ENCODE peak calls at places on chromosomes 12 and 14, in seven cellular contexts. Q is IMR-90; Y is heart right ventricle; Z is psoas muscle; T is CD4-positive, alpha-beta T cell; W is WTC11; K is keratinocyte. F is an unnamed sample.

GRCh38 chr12:47942327-47943230 is 20.8 kb upstream of the TMEM106C start:
- DNase-seq in Q (no peak), Y (no peak), Z (peak), T (peak), W (peak), K (no peak), F (no peak)

GRCh38 chr14:93538411-93538810 is 107.7 kb downstream of the UNC79 start:
- DNase-seq in Q (peak), Y (no peak), Z (no peak), T (no peak), W (peak), K (no peak), F (no peak)

GRCh38 chr12:71439613-71440392 is at the start of gene LGR5:
- DNase-seq in Q (peak), Y (no peak), Z (peak), T (no peak), W (peak), K (no peak), F (peak)

GRCh38 chr12:93025145-93026103 is 96.3 kb upstream of the EEA1 start:
- DNase-seq in Q (peak), Y (peak), Z (no peak), T (no peak), W (no peak), K (no peak), F (no peak)

GRCh38 chr14:85178869-85179268 is 351.1 kb upstream of the FLRT2 start:
- DNase-seq in Q (no peak), Y (no peak), Z (no peak), T (no peak), W (no peak), K (no peak), F (no peak)

GRCh38 chr12:13437541-13437940 is 241.0 kb downstream of the EMP1 start:
- DNase-seq in Q (no peak), Y (no peak), Z (no peak), T (no peak), W (no peak), K (no peak), F (no peak)

GRCh38 chr14:71610149-71610548 is 322.1 kb upstream of the RGS6 start:
- DNase-seq in Q (no peak), Y (no peak), Z (no peak), T (no peak), W (no peak), K (no peak), F (no peak)

GRCh38 chr12:65765436-65765813 is 58.9 kb upstream of the HMGA2 start:
- DNase-seq in Q (peak), Y (no peak), Z (no peak), T (no peak), W (no peak), K (peak), F (no peak)

GRCh38 chr14:95025218-95025617 is 132.1 kb downstream of the DICER1 start:
- DNase-seq in Q (no peak), Y (no peak), Z (no peak), T (no peak), W (no peak), K (no peak), F (peak)

GRCh38 chr14:93734086-93734822 is 54.0 kb downstream of the PRIMA1 start:
- DNase-seq in Q (no peak), Y (no peak), Z (peak), T (no peak), W (peak), K (no peak), F (no peak)

GRCh38 chr14:106605548-106606448 is 1079.4 kb downstream of the TMEM121 start:
- DNase-seq in Q (no peak), Y (no peak), Z (no peak), T (peak), W (no peak), K (no peak), F (no peak)

GRCh38 chr12:26271889-26272492 is 76.6 kb downstream of the SSPN start:
- DNase-seq in Q (peak), Y (peak), Z (peak), T (no peak), W (no peak), K (peak), F (peak)

GRCh38 chr12:24595652-24596235 is 353.2 kb downstream of the BCAT1 start:
- DNase-seq in Q (peak), Y (no peak), Z (no peak), T (no peak), W (no peak), K (no peak), F (no peak)

GRCh38 chr14:59585891-59586554 is 9.4 kb upstream of the CCDC175 start:
- DNase-seq in Q (peak), Y (no peak), Z (no peak), T (no peak), W (no peak), K (no peak), F (no peak)

GRCh38 chr14:81582420-81582819 is 48.8 kb upstream of the SEL1L start:
- DNase-seq in Q (no peak), Y (no peak), Z (no peak), T (no peak), W (no peak), K (no peak), F (no peak)

GRCh38 chr12:62799126-62799736 is 135.7 kb downstream of the PPM1H start:
- DNase-seq in Q (peak), Y (peak), Z (no peak), T (peak), W (peak), K (peak), F (peak)

GRCh38 chr12:104648746-104649145 is 192.0 kb downstream of the CHST11 start:
- DNase-seq in Q (no peak), Y (no peak), Z (no peak), T (no peak), W (no peak), K (no peak), F (no peak)

DNA sequence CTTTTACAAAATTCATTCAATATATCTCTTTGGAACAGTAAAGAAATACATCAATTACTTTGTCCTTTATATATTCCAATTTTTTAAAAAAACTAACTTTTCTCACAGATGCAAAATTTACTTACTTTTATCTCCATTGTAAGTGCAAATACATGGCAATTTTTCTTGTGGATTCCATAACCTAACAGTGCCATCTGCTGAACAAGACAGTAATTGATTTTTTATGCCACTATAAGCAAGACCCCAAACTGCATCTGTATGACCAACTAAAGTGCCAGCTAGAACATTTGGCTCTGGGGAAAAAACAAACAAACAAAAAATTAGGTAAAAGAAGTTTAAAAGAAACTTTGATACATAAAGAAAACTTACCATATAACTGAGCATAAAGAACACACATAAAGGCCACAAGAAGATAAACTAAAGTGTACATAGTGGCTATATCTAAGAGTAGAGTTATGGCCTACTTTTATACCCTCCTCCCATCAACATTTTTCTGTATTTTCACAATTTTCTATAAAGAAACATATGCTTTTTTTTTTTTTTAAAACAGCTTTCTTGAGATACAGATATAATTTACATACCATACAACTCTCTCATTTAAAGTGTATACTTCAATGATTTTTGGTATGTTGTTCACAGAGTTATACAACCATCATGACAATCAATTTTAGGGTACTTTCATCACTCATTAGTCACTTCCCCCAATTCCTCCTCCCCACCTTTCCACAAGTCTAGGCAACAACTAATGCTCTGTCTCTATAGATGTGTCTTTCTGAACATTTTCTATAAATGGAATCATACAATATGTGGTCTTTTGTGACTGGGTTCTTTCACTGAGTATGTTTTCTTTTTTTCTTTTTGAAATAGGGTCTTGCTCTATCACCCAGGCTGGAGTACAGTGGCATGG is 32.6 kb downstream of the COCH start:
- DNase-seq in Q (peak), Y (no peak), Z (no peak), T (no peak), W (no peak), K (peak), F (no peak)
- TF ChIP-seq CTCF in Q (peak), Y (peak), Z (peak), T (no peak), W (no peak), K (no peak), F (no peak)

GRCh38 chr12:2785017-2785416 is 9.8 kb upstream of the FKBP4 start:
- DNase-seq in Q (no peak), Y (no peak), Z (no peak), T (no peak), W (no peak), K (no peak), F (no peak)
- TF ChIP-seq CTCF in Q (no peak), Y (no peak), Z (no peak), T (no peak), W (no peak), K (no peak), F (no peak)

GRCh38 chr14:23379331-23380196 is 2.7 kb downstream of the CMTM5 start:
- DNase-seq in Q (peak), Y (no peak), Z (peak), T (peak), W (peak), K (peak), F (no peak)

GRCh38 chr14:23378612-23379220 is 1.9 kb downstream of the CMTM5 start:
- DNase-seq in Q (no peak), Y (no peak), Z (no peak), T (no peak), W (no peak), K (no peak), F (no peak)

GRCh38 chr14:23381017-23381375 is 4.2 kb downstream of the CMTM5 start:
- DNase-seq in Q (no peak), Y (no peak), Z (no peak), T (no peak), W (no peak), K (no peak), F (no peak)

GRCh38 chr14:23381871-23382270 is 5.0 kb downstream of the CMTM5 start:
- DNase-seq in Q (no peak), Y (no peak), Z (no peak), T (no peak), W (no peak), K (no peak), F (no peak)

DNA sequence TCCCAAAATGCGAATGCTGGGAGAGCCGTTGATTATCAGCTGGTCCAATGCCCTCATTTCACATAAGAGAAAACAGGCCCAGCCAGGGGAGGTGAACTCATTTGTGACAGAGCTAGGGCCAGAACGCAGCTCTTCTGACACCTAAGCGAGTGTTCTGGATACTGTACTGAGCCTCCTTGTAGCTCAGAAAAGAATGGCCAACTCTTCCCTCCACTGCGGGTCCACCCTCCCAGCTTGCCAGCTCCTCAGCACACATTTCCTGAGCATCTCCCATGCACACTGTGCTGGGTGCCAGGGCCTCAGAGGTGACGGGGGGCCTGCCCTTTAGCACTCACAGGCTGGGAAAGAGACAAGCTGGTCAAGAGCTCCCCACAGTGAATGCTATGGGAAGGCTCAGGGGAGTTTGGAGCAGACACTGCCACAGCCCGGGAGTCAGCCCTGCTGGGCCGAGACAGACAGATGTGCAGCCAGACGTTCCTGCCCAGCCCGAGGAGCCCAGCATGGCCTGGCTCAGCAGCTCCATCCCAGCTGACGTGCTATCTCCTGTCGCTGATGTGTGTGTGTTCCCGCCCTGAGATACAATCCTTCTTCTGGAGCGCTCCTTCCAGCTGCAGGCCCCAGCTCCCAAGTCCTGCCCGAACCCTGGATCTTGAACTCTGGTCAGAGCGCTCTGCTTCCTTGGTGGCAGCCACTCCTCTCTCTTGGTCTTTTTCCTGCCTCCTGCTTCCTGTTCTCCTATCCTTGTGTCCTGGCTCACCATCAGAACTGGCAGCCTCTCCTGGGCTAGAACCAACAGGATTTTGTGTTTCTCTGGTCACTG is 3.6 kb downstream of the CMTM5 start:
- DNase-seq in Q (no peak), Y (no peak), Z (no peak), T (no peak), W (no peak), K (no peak), F (no peak)
- TF ChIP-seq CTCF in Q (no peak), Y (no peak), Z (no peak), T (peak), W (no peak), K (no peak), F (no peak)

GRCh38 chr14:76957224-76957881 is 71.2 kb downstream of the IRF2BPL start:
- DNase-seq in Q (no peak), Y (no peak), Z (no peak), T (no peak), W (no peak), K (no peak), F (no peak)

GRCh38 chr14:76955575-76956252 is 72.8 kb downstream of the IRF2BPL start:
- DNase-seq in Q (peak), Y (peak), Z (peak), T (peak), W (no peak), K (no peak), F (no peak)

GRCh38 chr14:76958020-76958965 is 70.2 kb downstream of the IRF2BPL start:
- DNase-seq in Q (no peak), Y (no peak), Z (no peak), T (no peak), W (no peak), K (no peak), F (no peak)

GRCh38 chr14:76954791-76955190 is 73.7 kb downstream of the IRF2BPL start:
- DNase-seq in Q (no peak), Y (no peak), Z (no peak), T (no peak), W (no peak), K (no peak), F (no peak)

GRCh38 chr14:76956253-76957090 is 72.0 kb downstream of the IRF2BPL start:
- DNase-seq in Q (peak), Y (peak), Z (peak), T (peak), W (peak), K (peak), F (peak)
- TF ChIP-seq CTCF in Q (no peak), Y (no peak), Z (no peak), T (no peak), W (no peak), K (no peak), F (no peak)

GRCh38 chr12:119691202-119691846 is 23.4 kb downstream of the PRKAB1 start:
- DNase-seq in Q (no peak), Y (no peak), Z (no peak), T (no peak), W (no peak), K (no peak), F (no peak)
- TF ChIP-seq CTCF in Q (no peak), Y (no peak), Z (no peak), T (no peak), W (no peak), K (no peak), F (no peak)

GRCh38 chr12:52003591-52003990 is 3.2 kb upstream of the TAMALIN start:
- DNase-seq in Q (no peak), Y (no peak), Z (no peak), T (no peak), W (no peak), K (no peak), F (no peak)

GRCh38 chr12:52003016-52003550 is 3.7 kb upstream of the TAMALIN start:
- DNase-seq in Q (no peak), Y (no peak), Z (peak), T (no peak), W (no peak), K (no peak), F (no peak)

GRCh38 chr12:52005218-52005902 is 1.4 kb upstream of the TAMALIN start:
- DNase-seq in Q (no peak), Y (no peak), Z (peak), T (no peak), W (no peak), K (no peak), F (no peak)

GRCh38 chr12:52005903-52006703 is 643 bp upstream of the TAMALIN start:
- DNase-seq in Q (no peak), Y (peak), Z (peak), T (no peak), W (peak), K (no peak), F (no peak)

GRCh38 chr12:52004042-52004648 is 2.6 kb upstream of the TAMALIN start:
- DNase-seq in Q (peak), Y (peak), Z (peak), T (no peak), W (peak), K (no peak), F (no peak)
- TF ChIP-seq CTCF in Q (peak), Y (peak), Z (peak), T (peak), W (peak), K (peak), F (no peak)

GRCh38 chr12:49928476-49928875 is 22.1 kb upstream of the AQP2 start:
- DNase-seq in Q (no peak), Y (no peak), Z (no peak), T (no peak), W (no peak), K (no peak), F (no peak)
- TF ChIP-seq CTCF in Q (no peak), Y (no peak), Z (no peak), T (no peak), W (no peak), K (no peak), F (no peak)

DNA sequence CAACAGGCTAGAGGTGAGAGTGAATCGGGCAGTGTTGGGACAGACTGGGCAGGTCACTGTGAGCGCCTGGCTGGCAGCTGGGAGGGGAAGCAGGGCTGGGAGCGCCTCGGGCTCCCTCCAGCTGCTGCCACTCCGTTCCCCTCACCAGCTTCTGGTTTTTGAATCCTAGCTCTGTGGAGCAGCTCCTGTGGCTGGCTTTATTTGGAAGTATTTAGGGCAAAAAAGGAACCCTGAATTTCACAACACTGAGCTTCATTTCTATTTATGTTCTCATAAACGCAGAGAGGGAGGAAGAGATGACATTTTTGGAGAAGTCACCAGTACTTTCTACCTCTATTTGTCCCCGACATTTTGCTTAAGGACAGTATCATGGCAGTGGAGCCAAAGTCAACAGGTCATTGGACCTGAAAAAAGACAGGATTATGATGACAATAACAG is 63.9 kb upstream of the ACTN1 start:
- DNase-seq in Q (no peak), Y (no peak), Z (peak), T (no peak), W (no peak), K (no peak), F (no peak)
- TF ChIP-seq CTCF in Q (no peak), Y (no peak), Z (no peak), T (no peak), W (no peak), K (no peak), F (no peak)

DNA sequence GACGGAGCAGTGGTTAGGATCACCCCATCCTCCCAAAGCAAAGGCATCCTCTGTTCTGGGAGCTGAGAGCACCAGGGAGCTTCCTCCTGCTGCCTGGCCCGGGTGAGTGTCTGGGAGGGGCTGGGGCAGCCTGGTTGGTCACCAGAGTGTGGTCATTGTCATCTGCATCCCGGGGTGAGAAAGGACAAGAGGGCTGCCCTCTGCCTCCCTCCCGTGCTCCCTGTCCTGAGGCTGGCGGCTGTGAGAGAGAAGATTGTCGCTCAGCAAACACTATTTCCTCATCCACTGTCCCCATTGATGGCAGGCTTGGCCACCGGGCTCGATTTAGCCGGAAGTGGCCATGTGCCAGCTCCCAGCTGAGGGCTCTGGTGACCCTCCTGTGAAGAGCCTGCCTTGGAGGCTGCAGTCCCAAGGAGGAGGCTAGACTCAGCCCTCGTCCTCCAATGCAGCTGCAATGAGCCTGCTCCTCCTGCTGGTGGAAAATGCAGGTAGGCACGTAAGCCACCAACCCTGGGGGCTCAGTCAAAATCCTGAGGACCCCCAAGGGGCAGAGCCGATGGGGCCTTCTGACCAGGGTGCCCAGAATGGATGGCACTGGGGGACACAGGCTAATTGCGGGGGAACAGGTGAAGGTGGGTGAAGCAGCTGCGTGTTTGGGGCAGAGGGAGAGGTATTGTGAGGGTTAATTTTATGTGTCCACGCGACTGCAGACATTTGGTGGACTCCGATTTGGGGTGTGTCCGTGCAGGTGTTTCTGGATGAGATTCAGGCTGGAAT is 155.7 kb downstream of the KIF26A start:
- DNase-seq in Q (no peak), Y (no peak), Z (peak), T (no peak), W (peak), K (no peak), F (no peak)
- TF ChIP-seq CTCF in Q (no peak), Y (peak), Z (peak), T (no peak), W (no peak), K (peak), F (no peak)